ENCODE peak calls at places on chromosomes 1 and 21, in seven cellular contexts. P is A549, N is spleen, F is sigmoid colon, H is HCT116, D is heart left ventricle, K is uterus. E is an unnamed sample.

GRCh38 chr1:63046539-63046938 is 262.6 kb downstream of the ATG4C start:
- DNase-seq in N (no peak), F (no peak), D (no peak), K (no peak), H (no peak), P (no peak), E (no peak)

GRCh38 chr21:29164330-29164942 is 34.0 kb downstream of the MAP3K7CL start:
- DNase-seq in K (no peak), N (no peak), P (peak; percentile 15), D (no peak), H (peak; percentile 69), F (no peak), E (no peak)

GRCh38 chr1:1947493-1947892 is 28.4 kb upstream of the TMEM52 start:
- DNase-seq in F (no peak), D (no peak), P (no peak), N (peak; percentile 35), K (no peak), H (no peak), E (peak; percentile 95)

GRCh38 chr21:32806810-32807386 is 35.3 kb upstream of the PAXBP1 start:
- DNase-seq in N (no peak), K (no peak), F (no peak), P (no peak), D (no peak), H (no peak), E (no peak)

GRCh38 chr1:27476222-27476621 is 13.7 kb downstream of the WASF2 start:
- DNase-seq in P (no peak), D (no peak), H (no peak), N (no peak), F (peak; percentile 21), K (no peak), E (no peak)

GRCh38 chr1:51303315-51303714 is 27.0 kb downstream of the TTC39A start:
- DNase-seq in N (peak; percentile 59), D (no peak), F (peak; percentile 55), P (no peak), H (no peak), K (no peak), E (no peak)

GRCh38 chr1:17881761-17882160 is 126.6 kb downstream of the ACTL8 start:
- DNase-seq in P (no peak), N (peak; percentile 51), F (no peak), H (no peak), D (peak; percentile 44), K (no peak), E (no peak)

GRCh38 chr1:2356911-2357845 is 34.2 kb downstream of the MORN1 start:
- DNase-seq in D (peak; percentile 14), K (no peak), N (peak; percentile 57), F (peak; percentile 50), P (no peak), H (no peak), E (peak; percentile 31)

GRCh38 chr1:78095618-78096416 is 50.1 kb downstream of the GIPC2 start:
- DNase-seq in N (no peak), F (no peak), P (no peak), D (no peak), K (no peak), H (no peak), E (no peak)

GRCh38 chr1:16082283-16083038 is 9.0 kb upstream of the FAM131C start:
- DNase-seq in H (no peak), N (peak; percentile 87), D (peak; percentile 64), K (peak; percentile 61), P (peak; percentile 65), F (no peak), E (peak; percentile 73)

GRCh38 chr1:226381226-226381998 is 26.5 kb downstream of the PARP1 start:
- DNase-seq in F (no peak), H (no peak), P (no peak), K (no peak), D (no peak), N (no peak), E (no peak)

GRCh38 chr1:162421258-162422194 is 9.6 kb upstream of the SH2D1B start:
- DNase-seq in K (no peak), H (no peak), F (no peak), N (no peak), D (no peak), P (no peak), E (no peak)

DNA sequence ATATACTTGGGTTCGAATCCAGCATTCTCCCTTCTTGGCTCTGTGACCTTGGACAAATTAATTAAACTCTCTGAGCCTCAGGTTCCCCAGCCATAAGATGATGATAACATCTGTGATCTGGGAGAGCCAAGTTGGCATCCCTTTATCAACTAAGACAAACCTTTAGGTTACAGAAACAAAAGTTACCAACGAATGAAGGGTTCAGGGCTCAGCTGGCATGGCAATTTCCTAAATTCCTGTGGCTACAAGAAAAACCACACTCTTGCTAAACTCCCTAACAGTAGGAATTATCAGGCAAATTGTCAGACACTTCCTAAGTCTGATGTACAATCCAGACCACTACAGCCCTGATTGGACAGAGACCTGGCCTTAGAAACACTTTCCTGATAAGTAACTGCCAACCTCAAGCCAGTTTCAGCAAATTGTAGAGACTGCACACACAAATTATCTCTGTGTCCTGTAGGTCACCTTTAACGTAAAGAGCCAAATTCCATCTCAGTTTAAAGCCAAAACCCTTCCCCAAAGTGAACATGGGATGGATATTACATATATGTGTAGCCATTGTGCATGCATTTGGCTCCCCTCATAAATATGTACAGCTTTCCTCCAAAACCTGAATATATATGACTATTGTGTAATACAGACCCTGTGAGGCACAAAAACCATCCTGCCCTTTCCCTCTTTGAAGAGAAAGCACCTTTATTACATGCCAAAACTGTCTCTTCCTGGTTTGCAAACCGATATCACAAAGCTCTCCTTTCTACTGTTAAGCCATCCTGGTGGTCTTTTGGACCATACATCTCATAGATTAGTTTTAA is 39.5 kb upstream of the EDARADD start:
- DNase-seq in D (no peak), H (no peak), K (no peak), P (no peak), F (no peak), N (no peak), E (no peak)
- TF ChIP-seq POLR2A in D (no peak), H (no peak), K (no peak), P (no peak), F (no peak), N (no peak), E (no peak)

DNA sequence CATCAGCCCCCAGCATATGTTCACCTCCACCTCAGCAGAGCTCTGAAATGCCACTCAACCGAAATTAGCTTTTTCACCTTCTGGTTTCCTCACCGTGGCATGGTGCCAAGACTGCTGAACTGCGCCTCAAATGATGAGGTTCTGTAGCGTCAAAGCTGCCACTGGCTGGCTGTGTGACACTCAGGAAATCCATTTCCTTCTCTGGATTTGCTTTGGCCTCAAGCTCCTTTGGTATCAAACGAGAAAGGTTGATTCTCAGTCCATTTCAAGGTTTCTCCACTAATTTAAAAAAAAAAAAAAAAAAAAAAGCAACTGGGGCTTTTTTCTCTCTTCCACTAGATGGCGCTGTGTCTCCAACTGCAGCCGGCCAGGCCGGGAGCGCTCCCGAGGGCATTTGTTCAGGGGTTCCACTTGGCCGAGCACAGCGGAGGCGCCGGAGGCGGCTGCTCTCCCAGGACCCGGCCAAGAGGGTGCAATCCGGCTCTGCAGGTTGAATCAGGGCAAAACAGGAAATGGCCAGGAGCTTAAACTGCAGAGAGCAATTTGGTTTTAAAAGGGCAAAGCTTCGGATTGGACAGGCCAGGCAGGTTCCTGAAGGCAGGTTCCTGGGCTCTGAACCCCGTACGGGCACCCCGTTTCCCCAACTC is 26.5 kb upstream of the PLA2G2C start:
- DNase-seq in K (peak; percentile 25), N (peak; percentile 88), F (peak; percentile 78), H (peak; percentile 54), D (peak; percentile 76), P (peak; percentile 50), E (peak; percentile 64)
- H3K4me3 ChIP-seq in K (no peak overlapping the region), N (peak overlapping the region; percentile 39), F (no peak overlapping the region), H (peak overlapping the region; percentile 24), D (no peak overlapping the region), P (no peak overlapping the region), E (no peak overlapping the region)

DNA sequence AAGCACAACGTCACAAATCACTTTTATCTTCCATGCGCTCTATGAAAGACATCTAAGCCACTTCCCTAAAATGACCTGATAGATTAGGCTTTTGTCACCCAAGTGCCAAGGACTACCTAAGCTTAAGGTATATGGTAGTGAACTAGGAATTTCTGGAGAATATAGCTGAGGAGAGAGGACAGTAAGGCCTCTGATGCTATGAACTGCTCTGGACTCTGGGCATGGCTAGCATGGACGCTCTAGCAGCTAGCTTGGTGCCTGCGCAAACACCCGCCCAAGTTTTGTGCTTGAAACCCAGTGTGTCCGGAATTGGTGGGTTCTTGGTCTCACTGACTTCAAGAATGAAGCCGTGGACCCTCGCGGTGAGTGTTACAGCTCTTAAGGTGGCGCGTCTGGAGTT is 42.5 kb downstream of the OR10J5 start:
- DNase-seq in N (no peak), D (no peak), P (no peak), K (no peak), H (no peak), F (no peak), E (no peak)
- H3K4me1 ChIP-seq in N (no peaks in the 10 kb centered on the region), D (no peaks in the 10 kb centered on the region), P (peaks cover 17% of the 10 kb centered on the region), K (no peaks in the 10 kb centered on the region), H (no peaks in the 10 kb centered on the region), F (no peaks in the 10 kb centered on the region), E (no peaks in the 10 kb centered on the region)

GRCh38 chr1:228394571-228395394 is 11.9 kb downstream of the TRIM11 start:
- DNase-seq in D (no peak), H (no peak), K (no peak), P (no peak), F (peak; percentile 63), N (peak; percentile 74), E (peak; percentile 51)
- TF ChIP-seq POLR2A in D (no peak), H (no peak), K (no peak), P (no peak), F (no peak), N (no peak), E (no peak)

GRCh38 chr1:31575373-31576140 is 758 bp upstream of the TINAGL1 start:
- DNase-seq in P (no peak), K (no peak), N (no peak), H (peak; percentile 86), F (peak; percentile 65), D (no peak), E (peak; percentile 81)

GRCh38 chr1:31577515-31578191 is 1.3 kb downstream of the TINAGL1 start:
- DNase-seq in N (no peak), K (no peak), D (peak; percentile 44), H (no peak), P (no peak), F (peak; percentile 78), E (no peak)

GRCh38 chr1:31576743-31577455 is 584 bp downstream of the TINAGL1 start:
- DNase-seq in F (peak; percentile 62), P (no peak), K (no peak), N (no peak), D (peak; percentile 30), H (no peak), E (no peak)

GRCh38 chr1:31574749-31575372 is 1.5 kb upstream of the TINAGL1 start:
- DNase-seq in P (no peak), D (no peak), N (no peak), H (no peak), F (no peak), K (no peak), E (no peak)

DNA sequence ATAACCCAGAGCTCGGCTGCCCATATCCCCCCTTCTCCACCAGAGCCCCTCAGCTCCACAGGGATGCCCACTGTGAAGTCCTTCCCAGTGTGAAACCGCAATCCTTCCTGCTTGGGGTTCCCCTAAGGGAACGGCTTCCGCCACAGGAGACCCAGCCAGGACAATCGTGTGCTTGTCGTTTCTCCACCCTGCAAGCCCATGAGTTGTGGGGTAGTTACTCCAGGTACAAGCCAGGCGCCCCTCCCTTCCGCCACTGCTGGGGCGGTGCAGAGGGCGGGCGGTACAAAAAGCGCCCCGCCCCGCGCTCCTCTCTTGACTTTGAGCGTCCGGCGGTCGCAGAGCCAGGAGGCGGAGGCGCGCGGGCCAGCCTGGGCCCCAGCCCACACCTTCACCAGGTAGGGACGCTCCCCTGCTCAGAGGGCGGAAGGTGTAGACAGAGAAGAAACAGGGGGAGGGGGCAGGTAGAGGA is at the start of gene TINAGL1:
- DNase-seq in F (peak; percentile 81), D (peak; percentile 81), K (peak; percentile 70), P (no peak), H (peak; percentile 77), N (no peak), E (no peak)
- H3K4me3 ChIP-seq in F (peak within 1 kb of the TSS; percentile 67), D (peak within 1 kb of the TSS; percentile 77), K (peak within 1 kb of the TSS; percentile 82), P (no peak within 1 kb of the TSS), H (peak within 1 kb of the TSS; percentile 96), N (peak within 1 kb of the TSS; percentile 77), E (peak within 1 kb of the TSS; percentile 28)